ENCODE peak calls at places on chromosomes 3 and 15, in six cellular contexts. W, M, U, O, F and E are unnamed samples.
A peak's percentile ranks its signal among the peaks of the same experiment; 100 is the strongest.

GRCh38 chr3:186254676-186255665 is 107.1 kb downstream of the DGKG start:
- DNase-seq in W (peak; percentile 60), M (no peak), U (no peak), O (no peak), F (no peak), E (no peak)

GRCh38 chr3:43001556-43002121 is 22.5 kb downstream of the GASK1A start:
- DNase-seq in W (no peak), M (peak; percentile 4), U (no peak), O (no peak), F (no peak), E (no peak)

GRCh38 chr3:187102073-187102634 is 37.1 kb downstream of the RPL39L start:
- DNase-seq in W (no peak), M (no peak), U (no peak), O (no peak), F (no peak), E (no peak)

GRCh38 chr3:141287326-141287725 is 55.7 kb downstream of the PXYLP1 start:
- DNase-seq in W (no peak), M (no peak), U (no peak), O (no peak), F (no peak), E (no peak)

GRCh38 chr3:63179862-63180522 is 98.1 kb upstream of the SYNPR start:
- DNase-seq in W (no peak), M (no peak), U (no peak), O (no peak), F (no peak), E (no peak)

GRCh38 chr3:150236683-150237082 is 171.4 kb upstream of the TSC22D2 start:
- DNase-seq in W (no peak), M (peak; percentile 54), U (peak; percentile 46), O (no peak), F (no peak), E (no peak)

GRCh38 chr15:60627544-60627943 is 148.6 kb upstream of the ICE2 start:
- DNase-seq in W (no peak), M (no peak), U (no peak), O (no peak), F (no peak), E (no peak)

GRCh38 chr3:8301977-8302589 is 199.5 kb upstream of the LMCD1 start:
- DNase-seq in W (peak; percentile 47), M (peak; percentile 82), U (peak; percentile 55), O (no peak), F (peak; percentile 30), E (peak; percentile 16)

GRCh38 chr15:99603828-99604227 is 38.0 kb downstream of the MEF2A start:
- DNase-seq in W (no peak), M (peak; percentile 18), U (no peak), O (no peak), F (no peak), E (no peak)

GRCh38 chr3:193929373-193929772 is 206.6 kb upstream of the HES1 start:
- DNase-seq in W (no peak), M (no peak), U (no peak), O (no peak), F (no peak), E (no peak)

GRCh38 chr3:64178419-64178818 is 46.8 kb downstream of the PRICKLE2 start:
- DNase-seq in W (no peak), M (no peak), U (no peak), O (no peak), F (no peak), E (no peak)

GRCh38 chr15:49863431-49864205 is 242.8 kb downstream of the DTWD1 start:
- DNase-seq in W (no peak), M (peak; percentile 91), U (peak; percentile 78), O (no peak), F (peak; percentile 84), E (no peak)

GRCh38 chr15:57387644-57388076 is 11.4 kb downstream of the CGNL1 start:
- DNase-seq in W (no peak), M (no peak), U (no peak), O (no peak), F (no peak), E (no peak)

GRCh38 chr3:156631323-156631722 is 43.1 kb upstream of the TIPARP start:
- DNase-seq in W (no peak), M (no peak), U (no peak), O (no peak), F (peak; percentile 64), E (no peak)

GRCh38 chr3:146125946-146126345 is 35.0 kb downstream of the PLOD2 start:
- DNase-seq in W (no peak), M (peak; percentile 96), U (peak; percentile 72), O (no peak), F (peak; percentile 83), E (no peak)

GRCh38 chr3:50395070-50395860 is 35.9 kb upstream of the TMEM115 start:
- DNase-seq in W (no peak), M (no peak), U (no peak), O (no peak), F (no peak), E (no peak)

GRCh38 chr3:170038434-170039110 is 777 bp downstream of the GPR160 start:
- DNase-seq in W (no peak), M (peak; percentile 35), U (no peak), O (no peak), F (no peak), E (peak; percentile 79)

GRCh38 chr3:169044341-169045113 is 619.0 kb downstream of the MECOM start:
- DNase-seq in W (no peak), M (peak; percentile 49), U (peak; percentile 78), O (no peak), F (peak; percentile 77), E (no peak)

GRCh38 chr3:126205717-126206655 is 25.6 kb upstream of the ALDH1L1 start:
- DNase-seq in W (no peak), M (peak; percentile 58), U (no peak), O (no peak), F (no peak), E (no peak)

GRCh38 chr3:34202975-34203374 is 404.5 kb downstream of the PDCD6IP start:
- DNase-seq in W (no peak), M (no peak), U (no peak), O (no peak), F (no peak), E (no peak)

GRCh38 chr3:9732753-9733115 is 1.2 kb downstream of the BRPF1 start:
- DNase-seq in W (no peak), M (peak; percentile 40), U (peak; percentile 66), O (no peak), F (no peak), E (no peak)

GRCh38 chr3:23219117-23219516 is 16.0 kb downstream of the UBE2E2 start:
- DNase-seq in W (no peak), M (no peak), U (no peak), O (no peak), F (no peak), E (peak; percentile 15)

GRCh38 chr3:56591256-56591655 is 34.3 kb downstream of the CCDC66 start:
- DNase-seq in W (no peak), M (peak; percentile 50), U (no peak), O (no peak), F (no peak), E (no peak)

GRCh38 chr3:171526869-171527268 is 66.7 kb upstream of the TNIK start:
- DNase-seq in W (no peak), M (peak; percentile 81), U (peak; percentile 74), O (no peak), F (no peak), E (no peak)

GRCh38 chr15:22263738-22264137 is 183.4 kb downstream of the OR4M2 start:
- DNase-seq in W (no peak), M (no peak), U (no peak), O (no peak), F (no peak), E (no peak)